ENCODE peak calls at places on chromosomes 4 and X, in ten cellular contexts. S is effector memory CD4-positive, alpha-beta T cell; N is CD4-positive, CD25-positive, alpha-beta regulatory T cell; H is heart left ventricle; O is GM23248; E is lower lobe of right lung; V is neural progenitor cell; A is pancreas; G is endothelial cell of umbilical vein; T is aorta. M is an unnamed sample.
A peak's percentile ranks its signal among the peaks of the same experiment; 100 is the strongest.

GRCh38 chr4:164718817-164719216 is 35.1 kb upstream of the SMIM31 start:
- DNase-seq in G (no peak), S (no peak), O (no peak), E (no peak), A (no peak), N (no peak), H (no peak), T (no peak), V (no peak), M (no peak)

GRCh38 chr4:18042754-18043153 is 21.2 kb upstream of the LCORL start:
- DNase-seq in A (no peak), E (no peak), S (no peak), G (no peak), V (peak; percentile 4), N (peak; percentile 12), T (no peak), O (no peak), H (no peak), M (no peak)

GRCh38 chr4:95231713-95232112 is 317.1 kb downstream of the UNC5C start:
- DNase-seq in G (no peak), S (no peak), O (no peak), N (no peak), A (no peak), E (no peak), H (no peak), V (no peak), T (no peak), M (no peak)

GRCh38 chr4:47017081-47017480 is 14.3 kb upstream of the GABRB1 start:
- DNase-seq in V (no peak), E (no peak), A (no peak), S (no peak), H (no peak), N (no peak), G (no peak), T (no peak), O (no peak), M (peak; percentile 12)

GRCh38 chr4:95360911-95361695 is 187.7 kb downstream of the UNC5C start:
- DNase-seq in T (no peak), E (no peak), N (no peak), A (no peak), G (no peak), V (no peak), O (no peak), S (no peak), H (no peak), M (no peak)

GRCh38 chr4:102586644-102587021 is 85.5 kb downstream of the NFKB1 start:
- DNase-seq in N (peak; percentile 95), E (no peak), A (no peak), O (no peak), G (no peak), S (peak; percentile 14), V (no peak), T (no peak), H (no peak), M (no peak)

GRCh38 chrX:67892391-67892790 is 348.6 kb downstream of the AR start:
- DNase-seq in N (no peak), A (no peak), S (no peak), V (no peak), T (no peak), H (no peak), G (peak; percentile 3), E (no peak), O (no peak), M (no peak)

GRCh38 chrX:13485167-13485566 is 84.2 kb upstream of the EGFL6 start:
- DNase-seq in S (no peak), G (no peak), N (no peak), H (no peak), E (no peak), O (no peak), A (no peak), V (no peak), T (no peak), M (no peak)

GRCh38 chr4:168162604-168163003 is 70.3 kb downstream of the ANXA10 start:
- DNase-seq in T (no peak), N (no peak), S (no peak), O (peak; percentile 8), G (no peak), H (no peak), A (peak; percentile 43), V (no peak), E (no peak), M (peak; percentile 27)

GRCh38 chr4:35975617-35976355 is 268.5 kb downstream of the ARAP2 start:
- DNase-seq in H (no peak), V (no peak), T (no peak), O (no peak), A (no peak), E (no peak), G (no peak), S (no peak), N (peak; percentile 23), M (no peak)

GRCh38 chrX:108199691-108200090 is 108.1 kb downstream of the ATG4A start:
- DNase-seq in H (no peak), T (no peak), S (no peak), E (no peak), N (peak; percentile 16), G (peak; percentile 44), A (no peak), O (peak; percentile 53), V (peak; percentile 44), M (peak; percentile 69)

GRCh38 chr4:72505314-72505744 is 63.7 kb downstream of the ADAMTS3 start:
- DNase-seq in H (no peak), N (peak; percentile 20), S (no peak), T (no peak), V (peak; percentile 66), A (no peak), E (no peak), O (peak; percentile 70), G (peak; percentile 52), M (peak; percentile 77)

GRCh38 chr4:140943887-140944515 is 187.8 kb upstream of the TBC1D9 start:
- DNase-seq in T (no peak), A (no peak), E (no peak), S (no peak), N (no peak), O (peak; percentile 67), G (no peak), V (no peak), H (no peak), M (peak; percentile 61)

GRCh38 chr4:1765409-1766335 is 27.4 kb upstream of the FGFR3 start:
- DNase-seq in V (peak; percentile 41), T (no peak), O (no peak), N (no peak), H (no peak), S (no peak), E (no peak), G (no peak), A (no peak), M (no peak)

GRCh38 chr4:41390661-41391060 is 133.9 kb downstream of the UCHL1 start:
- DNase-seq in O (no peak), E (no peak), N (no peak), G (no peak), V (no peak), A (no peak), T (no peak), H (no peak), S (no peak), M (no peak)

GRCh38 chr4:140861359-140862181 is 105.4 kb upstream of the TBC1D9 start:
- DNase-seq in T (peak; percentile 56), N (peak; percentile 75), H (peak; percentile 63), S (no peak), G (peak; percentile 79), V (peak; percentile 80), O (peak; percentile 84), E (no peak), A (peak; percentile 47), M (peak; percentile 93)

GRCh38 chr4:150306719-150307118 is 228.5 kb downstream of the DCLK2 start:
- DNase-seq in T (no peak), N (no peak), E (no peak), H (no peak), V (no peak), O (no peak), A (no peak), S (no peak), G (no peak), M (no peak)

GRCh38 chr4:189305500-189305899 is 635.2 kb upstream of the FRG1 start:
- DNase-seq in H (no peak), T (no peak), E (no peak), G (no peak), V (no peak), O (no peak), S (no peak), N (no peak), A (no peak), M (no peak)

GRCh38 chr4:30616943-30617646 is 103.1 kb upstream of the PCDH7 start:
- DNase-seq in T (no peak), G (no peak), V (no peak), O (no peak), S (no peak), A (no peak), N (no peak), E (no peak), H (no peak), M (no peak)

GRCh38 chr4:155592568-155593343 is 73.9 kb upstream of the GUCY1A1 start:
- DNase-seq in S (no peak), E (no peak), G (no peak), O (peak; percentile 56), A (no peak), H (no peak), T (no peak), N (no peak), V (no peak), M (peak; percentile 92)

GRCh38 chrX:23332101-23332887 is 2.4 kb upstream of the PTCHD1 start:
- DNase-seq in G (no peak), S (no peak), N (no peak), A (no peak), E (no peak), T (no peak), H (no peak), O (no peak), V (peak; percentile 29), M (no peak)

GRCh38 chr4:7652006-7652405 is 217.3 kb upstream of the PSAPL1 start:
- DNase-seq in V (no peak), S (no peak), G (no peak), A (no peak), O (no peak), H (no peak), N (no peak), T (no peak), E (peak; percentile 30), M (no peak)
- H3K4me1 ChIP-seq in V (peaks cover 11% of the 10 kb centered on the region), S (peaks cover 11% of the 10 kb centered on the region), G (peaks cover 28% of the 10 kb centered on the region), A (no peaks in the 10 kb centered on the region), O (peaks cover 20% of the 10 kb centered on the region), H (peaks cover 3% of the 10 kb centered on the region), N (peaks cover 14% of the 10 kb centered on the region), T (no peaks in the 10 kb centered on the region), E (peaks cover 29% of the 10 kb centered on the region), M (peaks cover 13% of the 10 kb centered on the region)

GRCh38 chr4:88605744-88606143 is 13.5 kb downstream of the HERC3 start:
- DNase-seq in N (no peak), S (peak; percentile 19), G (no peak), A (no peak), V (no peak), O (no peak), E (no peak), T (no peak), H (no peak), M (no peak)
- H3K4me1 ChIP-seq in N (peaks cover 30% of the 10 kb centered on the region), S (peaks cover 14% of the 10 kb centered on the region), G (peaks cover 27% of the 10 kb centered on the region), A (peaks cover 3% of the 10 kb centered on the region), V (peaks cover 3% of the 10 kb centered on the region), O (peaks cover 22% of the 10 kb centered on the region), E (peaks cover 15% of the 10 kb centered on the region), T (no peaks in the 10 kb centered on the region), H (peaks cover 30% of the 10 kb centered on the region), M (peaks cover 14% of the 10 kb centered on the region)

GRCh38 chrX:153704021-153704526 is 16.3 kb downstream of the SLC6A8 start:
- DNase-seq in S (no peak), E (no peak), A (no peak), T (no peak), G (no peak), H (no peak), V (no peak), N (no peak), O (no peak), M (no peak)
- H3K4me1 ChIP-seq in S (no peaks in the 10 kb centered on the region), E (no peaks in the 10 kb centered on the region), A (no peaks in the 10 kb centered on the region), T (no peaks in the 10 kb centered on the region), G (peaks cover 21% of the 10 kb centered on the region), H (peaks cover 22% of the 10 kb centered on the region), V (no peaks in the 10 kb centered on the region), N (no peaks in the 10 kb centered on the region), O (no peaks in the 10 kb centered on the region), M (no peaks in the 10 kb centered on the region)

GRCh38 chr4:184384056-184384809 is 90.1 kb downstream of the IRF2 start:
- DNase-seq in S (no peak), H (no peak), N (peak; percentile 79), O (peak; percentile 73), E (no peak), A (peak; percentile 54), T (peak; percentile 64), V (peak; percentile 27), G (peak; percentile 74), M (peak; percentile 89)
- H3K4me1 ChIP-seq in S (peaks cover 12% of the 10 kb centered on the region), H (peaks cover 77% of the 10 kb centered on the region), N (peaks cover 45% of the 10 kb centered on the region), O (peaks cover 18% of the 10 kb centered on the region), E (peaks cover 48% of the 10 kb centered on the region), A (peaks cover 21% of the 10 kb centered on the region), T (no peaks in the 10 kb centered on the region), V (peaks cover 43% of the 10 kb centered on the region), G (peaks cover 52% of the 10 kb centered on the region), M (peaks cover 47% of the 10 kb centered on the region)

M was measured in adipocyte.